ENCODE peak calls at places on chromosome 17, in ten cellular contexts. G, C, T, I, O, R, L, N, V and H are unnamed samples.
A peak's percentile ranks its signal among the peaks of the same experiment; 100 is the strongest.

GRCh38 chr17:80760501-80760900 is 215.9 kb downstream of the RPTOR start:
- DNase-seq in G (no peak), C (no peak), T (no peak), I (no peak), O (no peak), R (no peak), L (no peak), N (no peak), V (no peak), H (no peak)

GRCh38 chr17:57785032-57785431 is 39.9 kb upstream of the CCDC182 start:
- DNase-seq in G (no peak), C (no peak), T (no peak), I (no peak), O (no peak), R (no peak), L (no peak), N (no peak), V (no peak), H (no peak)

GRCh38 chr17:27945333-27945616 is 52.1 kb upstream of the LYRM9 start:
- DNase-seq in G (no peak), C (no peak), T (no peak), I (no peak), O (no peak), R (no peak), L (no peak), N (no peak), V (no peak), H (no peak)

GRCh38 chr17:82679586-82680465 is 18.7 kb downstream of the RAB40B start:
- DNase-seq in G (no peak), C (no peak), T (no peak), I (no peak), O (no peak), R (no peak), L (no peak), N (no peak), V (no peak), H (no peak)

GRCh38 chr17:7208754-7209460 is 10.7 kb downstream of the DLG4 start:
- DNase-seq in G (no peak), C (peak; percentile 8), T (no peak), I (no peak), O (no peak), R (no peak), L (no peak), N (no peak), V (no peak), H (no peak)

GRCh38 chr17:69501591-69502468 is 87.3 kb downstream of the MAP2K6 start:
- DNase-seq in G (no peak), C (peak; percentile 60), T (peak; percentile 77), I (no peak), O (peak; percentile 29), R (no peak), L (peak; percentile 63), N (no peak), V (no peak), H (peak; percentile 67)

GRCh38 chr17:82010575-82011525 is 11.8 kb downstream of the CENPX start:
- DNase-seq in G (no peak), C (no peak), T (no peak), I (no peak), O (no peak), R (no peak), L (no peak), N (no peak), V (no peak), H (no peak)

GRCh38 chr17:42804918-42805367 is 6.3 kb downstream of the CNTD1 start:
- DNase-seq in G (no peak), C (peak; percentile 48), T (no peak), I (no peak), O (no peak), R (no peak), L (no peak), N (no peak), V (no peak), H (no peak)

GRCh38 chr17:66200685-66201092 is 8.8 kb upstream of the CEP112 start:
- DNase-seq in G (peak; percentile 76), C (peak; percentile 58), T (peak; percentile 83), I (peak; percentile 52), O (no peak), R (no peak), L (peak; percentile 16), N (peak; percentile 16), V (peak; percentile 52), H (peak; percentile 64)

GRCh38 chr17:68135141-68135887 is 99.8 kb downstream of the KPNA2 start:
- DNase-seq in G (no peak), C (no peak), T (no peak), I (no peak), O (no peak), R (no peak), L (no peak), N (no peak), V (no peak), H (no peak)

GRCh38 chr17:63426041-63426916 is 19.8 kb downstream of the CYB561 start:
- DNase-seq in G (no peak), C (no peak), T (no peak), I (no peak), O (no peak), R (peak; percentile 55), L (no peak), N (no peak), V (no peak), H (no peak)

GRCh38 chr17:63423963-63424362 is 22.1 kb downstream of the CYB561 start:
- DNase-seq in G (no peak), C (no peak), T (no peak), I (no peak), O (no peak), R (no peak), L (no peak), N (no peak), V (no peak), H (no peak)

GRCh38 chr17:63426917-63427308 is 19.2 kb downstream of the CYB561 start:
- DNase-seq in G (no peak), C (no peak), T (no peak), I (no peak), O (no peak), R (no peak), L (no peak), N (no peak), V (no peak), H (no peak)

GRCh38 chr17:63423251-63423950 is 22.7 kb downstream of the CYB561 start:
- DNase-seq in G (no peak), C (no peak), T (no peak), I (no peak), O (no peak), R (no peak), L (no peak), N (no peak), V (no peak), H (no peak)

GRCh38 chr17:63425478-63425877 is 20.6 kb downstream of the CYB561 start:
- DNase-seq in G (peak; percentile 81), C (peak; percentile 79), T (peak; percentile 86), I (peak; percentile 40), O (peak; percentile 16), R (peak; percentile 70), L (no peak), N (peak; percentile 82), V (peak; percentile 74), H (peak; percentile 77)
- H3K4me3 ChIP-seq in G (no peak overlapping the region), C (no peak overlapping the region), T (no peak overlapping the region), I (no peak overlapping the region), O (no peak overlapping the region), R (no peak overlapping the region), L (no peak overlapping the region), N (no peak overlapping the region), V (no peak overlapping the region), H (no peak overlapping the region)

DNA sequence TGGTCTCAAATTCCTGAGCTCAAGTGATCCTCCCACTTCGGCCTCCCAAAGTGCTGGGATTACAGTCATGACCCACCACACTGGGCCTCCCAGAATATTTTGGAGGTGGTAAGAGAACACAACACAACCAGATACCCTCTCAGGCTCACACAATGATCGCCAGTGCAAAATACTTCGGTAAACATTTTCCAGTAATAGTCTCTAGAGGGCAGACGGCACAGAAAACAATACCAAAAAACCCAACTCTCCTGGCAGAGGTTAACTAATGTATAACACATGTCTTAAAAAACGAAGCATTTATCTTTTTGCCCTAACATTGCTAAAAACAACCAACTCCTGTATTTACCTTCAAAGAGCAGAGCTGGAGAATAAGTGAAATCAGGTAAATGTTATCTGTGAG is 10.5 kb downstream of the NUFIP2 start:
- DNase-seq in G (no peak), C (no peak), T (peak; percentile 40), I (no peak), O (no peak), R (no peak), L (no peak), N (no peak), V (no peak), H (no peak)
- H3K4me3 ChIP-seq in G (no peak overlapping the region), C (no peak overlapping the region), T (no peak overlapping the region), I (no peak overlapping the region), O (no peak overlapping the region), R (no peak overlapping the region), L (no peak overlapping the region), N (no peak overlapping the region), V (no peak overlapping the region), H (no peak overlapping the region)

DNA sequence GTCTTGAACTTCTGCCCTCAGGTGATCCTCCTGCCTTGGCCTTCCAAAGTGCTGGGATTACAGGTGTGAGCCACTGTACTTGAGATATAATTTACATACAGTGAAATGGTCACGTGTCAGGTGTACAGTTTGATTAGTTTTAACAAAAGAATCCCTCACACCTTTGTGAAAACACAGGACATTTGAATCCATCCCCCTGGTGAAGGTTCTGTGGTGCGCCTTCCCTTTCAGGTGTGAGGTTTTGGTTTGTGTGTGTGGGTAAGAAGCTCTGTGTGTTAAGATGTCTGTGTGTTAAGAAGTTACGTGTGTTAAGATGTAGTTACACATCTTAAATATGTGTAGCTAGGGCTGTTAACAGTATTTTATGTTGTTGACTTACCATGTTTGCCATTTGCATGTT is 4.4 kb downstream of the SEC14L1 start:
- DNase-seq in G (no peak), C (no peak), T (no peak), I (no peak), O (no peak), R (no peak), L (no peak), N (no peak), V (no peak), H (no peak)
- H3K4me3 ChIP-seq in G (peak overlapping the region; percentile 3), C (no peak overlapping the region), T (no peak overlapping the region), I (no peak overlapping the region), O (no peak overlapping the region), R (peak overlapping the region; percentile 32), L (no peak overlapping the region), N (no peak overlapping the region), V (no peak overlapping the region), H (no peak overlapping the region)

GRCh38 chr17:78727057-78727456 is 55.0 kb downstream of the CYTH1 start:
- DNase-seq in G (no peak), C (no peak), T (no peak), I (no peak), O (no peak), R (no peak), L (no peak), N (no peak), V (no peak), H (no peak)

GRCh38 chr17:78729636-78730035 is 52.4 kb downstream of the CYTH1 start:
- DNase-seq in G (no peak), C (no peak), T (no peak), I (no peak), O (no peak), R (no peak), L (no peak), N (no peak), V (no peak), H (no peak)

GRCh38 chr17:78728495-78728894 is 53.6 kb downstream of the CYTH1 start:
- DNase-seq in G (no peak), C (no peak), T (no peak), I (no peak), O (no peak), R (no peak), L (no peak), N (no peak), V (no peak), H (no peak)

GRCh38 chr17:78726471-78727010 is 55.5 kb downstream of the CYTH1 start:
- DNase-seq in G (no peak), C (no peak), T (no peak), I (no peak), O (no peak), R (no peak), L (no peak), N (no peak), V (no peak), H (no peak)

GRCh38 chr17:78727476-78728229 is 54.4 kb downstream of the CYTH1 start:
- DNase-seq in G (no peak), C (no peak), T (no peak), I (no peak), O (no peak), R (no peak), L (no peak), N (no peak), V (no peak), H (no peak)
- H3K4me3 ChIP-seq in G (no peak overlapping the region), C (no peak overlapping the region), T (no peak overlapping the region), I (no peak overlapping the region), O (no peak overlapping the region), R (no peak overlapping the region), L (no peak overlapping the region), N (no peak overlapping the region), V (no peak overlapping the region), H (no peak overlapping the region)